ENCODE peak calls at places on chromosome 10, in five cellular contexts. C is upper lobe of left lung; D is RPMI7951; L is activated naive CD4-positive, alpha-beta T cell treated with anti-CD3 and anti-CD28 coated beads, Interleukin-2, amount 50 U/mL, for 16 hours; G is IMR-90. V is an unnamed sample.
A peak's percentile ranks its signal among the peaks of the same experiment; 100 is the strongest.

GRCh38 chr10:23405540-23405939 is 33.3 kb upstream of the OTUD1 start:
- DNase-seq in D (no peak), C (no peak), L (no peak), G (peak; percentile 92), V (no peak)

GRCh38 chr10:89574348-89574747 is 39.0 kb upstream of the SLC16A12 start:
- DNase-seq in L (no peak), G (no peak), D (peak; percentile 3), C (no peak), V (no peak)

GRCh38 chr10:29585488-29585976 is 49.2 kb downstream of the SVIL start:
- DNase-seq in D (peak; percentile 25), L (no peak), C (no peak), G (peak; percentile 28), V (no peak)

GRCh38 chr10:78774999-78775711 is 293.6 kb upstream of the ZMIZ1 start:
- DNase-seq in D (no peak), C (no peak), L (no peak), G (peak; percentile 83), V (no peak)

GRCh38 chr10:123882177-123882576 is 9.4 kb downstream of the CPXM2 start:
- DNase-seq in G (no peak), D (no peak), L (no peak), C (no peak), V (no peak)

GRCh38 chr10:119129721-119130120 is 25.8 kb downstream of the DENND10 start:
- DNase-seq in L (no peak), D (no peak), C (no peak), G (peak; percentile 66), V (no peak)

GRCh38 chr10:3624367-3624766 is 160.6 kb downstream of the KLF6 start:
- DNase-seq in D (peak; percentile 89), C (no peak), G (peak; percentile 88), L (no peak), V (peak; percentile 32)

GRCh38 chr10:76408646-76409045 is 977.2 kb downstream of the LRMDA start:
- DNase-seq in D (peak; percentile 36), G (no peak), L (no peak), C (no peak), V (peak; percentile 60)

GRCh38 chr10:82969405-82969804 is 1094.4 kb downstream of the NRG3 start:
- DNase-seq in L (no peak), C (no peak), G (peak; percentile 4), D (peak; percentile 54), V (peak; percentile 49)

GRCh38 chr10:14658331-14659122 is 116.2 kb downstream of the FAM107B start:
- DNase-seq in G (peak; percentile 94), D (peak; percentile 86), L (no peak), C (no peak), V (peak; percentile 36)

GRCh38 chr10:60434418-60435046 is 44.9 kb upstream of the ANK3 start:
- DNase-seq in C (no peak), D (peak; percentile 51), L (no peak), G (peak; percentile 74), V (peak; percentile 65)

GRCh38 chr10:47137311-47137851 is 162.6 kb upstream of the GDF10 start:
- DNase-seq in L (no peak), C (no peak), G (peak; percentile 96), D (peak; percentile 64), V (peak; percentile 89)

GRCh38 chr10:34319197-34319846 is 495.8 kb downstream of the PARD3 start:
- DNase-seq in C (no peak), D (peak; percentile 79), G (peak; percentile 97), L (no peak), V (peak; percentile 44)

GRCh38 chr10:92690211-92691041 is 671 bp downstream of the HHEX start:
- DNase-seq in D (peak; percentile 60), L (peak; percentile 38), C (peak; percentile 95), G (peak; percentile 69), V (no peak)